ENCODE peak calls at places on chromosomes 1 and 21, in six cellular contexts. M, S, A, B, Z and O are unnamed samples.

GRCh38 chr1:226825037-226825745 is 45.2 kb upstream of the PSEN2 start:
- DNase-seq in M (no peak), S (no peak), A (no peak), B (no peak), Z (no peak), O (no peak)

GRCh38 chr1:64072089-64072835 is 131.2 kb upstream of the UBE2U start:
- DNase-seq in M (peak), S (peak), A (no peak), B (no peak), Z (no peak), O (no peak)

GRCh38 chr1:20590313-20590777 is 1.4 kb downstream of the CDA start:
- DNase-seq in M (peak), S (peak), A (no peak), B (no peak), Z (no peak), O (no peak)

GRCh38 chr1:152654110-152654509 is 9.1 kb upstream of the LCE2D start:
- DNase-seq in M (no peak), S (peak), A (no peak), B (peak), Z (peak), O (peak)

GRCh38 chr21:41852151-41852928 is 26.8 kb downstream of the PRDM15 start:
- DNase-seq in M (no peak), S (no peak), A (no peak), B (no peak), Z (no peak), O (no peak)

GRCh38 chr1:178645157-178645825 is 79.8 kb upstream of the RALGPS2 start:
- DNase-seq in M (no peak), S (peak), A (no peak), B (no peak), Z (peak), O (no peak)

GRCh38 chr21:29904359-29905282 is 35.2 kb downstream of the GRIK1 start:
- DNase-seq in M (no peak), S (no peak), A (no peak), B (no peak), Z (no peak), O (peak)

GRCh38 chr1:234849824-234850223 is 239.8 kb upstream of the IRF2BP2 start:
- DNase-seq in M (no peak), S (no peak), A (no peak), B (no peak), Z (no peak), O (no peak)

GRCh38 chr1:85374160-85374559 is 90.8 kb downstream of the DDAH1 start:
- DNase-seq in M (peak), S (peak), A (no peak), B (no peak), Z (no peak), O (no peak)

GRCh38 chr1:1777950-1778826 is at the start of gene NADK:
- DNase-seq in M (peak), S (peak), A (no peak), B (peak), Z (peak), O (no peak)

GRCh38 chr21:42002421-42002958 is 7.7 kb downstream of the ZBTB21 start:
- DNase-seq in M (peak), S (peak), A (no peak), B (peak), Z (no peak), O (no peak)

GRCh38 chr1:160377585-160378206 is 10.8 kb downstream of the NHLH1 start:
- DNase-seq in M (peak), S (peak), A (no peak), B (peak), Z (no peak), O (peak)

GRCh38 chr1:20486457-20487235 is 636 bp upstream of the CAMK2N1 start:
- DNase-seq in M (peak), S (peak), A (no peak), B (peak), Z (peak), O (peak)

GRCh38 chr1:97384294-97384952 is 536.4 kb downstream of the DPYD start:
- DNase-seq in M (peak), S (peak), A (no peak), B (no peak), Z (no peak), O (no peak)

GRCh38 chr1:233372218-233373125 is 44.9 kb downstream of the MAP3K21 start:
- DNase-seq in M (no peak), S (no peak), A (no peak), B (no peak), Z (no peak), O (no peak)

GRCh38 chr1:167669209-167670139 is 39.4 kb downstream of the RCSD1 start:
- DNase-seq in M (no peak), S (no peak), A (no peak), B (no peak), Z (no peak), O (no peak)

GRCh38 chr1:18344755-18345154 is 136.0 kb upstream of the KLHDC7A start:
- DNase-seq in M (no peak), S (no peak), A (no peak), B (no peak), Z (no peak), O (no peak)

GRCh38 chr1:82755671-82756070 is 954.9 kb downstream of the ADGRL2 start:
- DNase-seq in M (no peak), S (no peak), A (no peak), B (no peak), Z (no peak), O (no peak)

GRCh38 chr1:32706491-32706890 is 3.9 kb upstream of the SYNC start:
- DNase-seq in M (no peak), S (no peak), A (no peak), B (no peak), Z (no peak), O (no peak)

GRCh38 chr1:244971524-244972216 is 107.3 kb upstream of the HNRNPU start:
- DNase-seq in M (no peak), S (no peak), A (no peak), B (no peak), Z (no peak), O (no peak)

GRCh38 chr1:8495928-8496401 is 178.1 kb downstream of the SLC45A1 start:
- DNase-seq in M (no peak), S (peak), A (no peak), B (peak), Z (no peak), O (no peak)

GRCh38 chr1:145996433-145997155 is at the start of gene TXNIP:
- DNase-seq in M (peak), S (peak), A (peak), B (peak), Z (peak), O (peak)

GRCh38 chr1:42146916-42147320 is 6.3 kb upstream of the GUCA2B start:
- DNase-seq in M (peak), S (peak), A (peak), B (peak), Z (peak), O (peak)

GRCh38 chr1:224623310-224623714 is 7.2 kb downstream of the CNIH3 start:
- DNase-seq in M (peak), S (peak), A (no peak), B (no peak), Z (no peak), O (no peak)

GRCh38 chr1:47637111-47637685 is 199.4 kb downstream of the FOXD2 start:
- DNase-seq in M (no peak), S (no peak), A (no peak), B (no peak), Z (no peak), O (no peak)

GRCh38 chr1:154485905-154486304 is 16.1 kb upstream of the TDRD10 start:
- DNase-seq in M (no peak), S (no peak), A (no peak), B (no peak), Z (no peak), O (no peak)

GRCh38 chr1:209774592-209774991 is 9.8 kb downstream of the C1orf74 start:
- DNase-seq in M (no peak), S (no peak), A (no peak), B (no peak), Z (no peak), O (no peak)

GRCh38 chr1:76073471-76073870 is 1.1 kb upstream of the ST6GALNAC3 start:
- DNase-seq in M (peak), S (peak), A (no peak), B (peak), Z (no peak), O (no peak)

GRCh38 chr1:218480691-218481099 is 135.6 kb downstream of the TGFB2 start:
- DNase-seq in M (peak), S (peak), A (no peak), B (no peak), Z (no peak), O (no peak)

GRCh38 chr1:154943649-154944421 is 7.3 kb upstream of the PMVK start:
- DNase-seq in M (peak), S (peak), A (no peak), B (no peak), Z (peak), O (peak)

GRCh38 chr1:19814681-19815503 is at the start of gene RNF186:
- DNase-seq in M (no peak), S (no peak), A (no peak), B (peak), Z (no peak), O (no peak)

GRCh38 chr1:107450899-107451664 is 310.2 kb downstream of the NTNG1 start:
- DNase-seq in M (no peak), S (no peak), A (no peak), B (no peak), Z (no peak), O (no peak)

GRCh38 chr1:31374511-31375196 is 1.8 kb upstream of the FABP3 start:
- DNase-seq in M (no peak), S (peak), A (no peak), B (no peak), Z (no peak), O (no peak)

GRCh38 chr1:14103878-14104430 is 404.0 kb downstream of the PRDM2 start:
- DNase-seq in M (no peak), S (no peak), A (no peak), B (no peak), Z (no peak), O (peak)

GRCh38 chr1:179048339-179049124 is 22.8 kb downstream of the FAM20B start:
- DNase-seq in M (no peak), S (no peak), A (no peak), B (no peak), Z (no peak), O (no peak)

GRCh38 chr1:230430499-230430898 is 4.4 kb upstream of the PGBD5 start:
- DNase-seq in M (no peak), S (no peak), A (no peak), B (no peak), Z (no peak), O (no peak)

GRCh38 chr1:156478250-156478627 is 22.3 kb downstream of the MEF2D start:
- DNase-seq in M (no peak), S (no peak), A (no peak), B (no peak), Z (no peak), O (no peak)

DNA sequence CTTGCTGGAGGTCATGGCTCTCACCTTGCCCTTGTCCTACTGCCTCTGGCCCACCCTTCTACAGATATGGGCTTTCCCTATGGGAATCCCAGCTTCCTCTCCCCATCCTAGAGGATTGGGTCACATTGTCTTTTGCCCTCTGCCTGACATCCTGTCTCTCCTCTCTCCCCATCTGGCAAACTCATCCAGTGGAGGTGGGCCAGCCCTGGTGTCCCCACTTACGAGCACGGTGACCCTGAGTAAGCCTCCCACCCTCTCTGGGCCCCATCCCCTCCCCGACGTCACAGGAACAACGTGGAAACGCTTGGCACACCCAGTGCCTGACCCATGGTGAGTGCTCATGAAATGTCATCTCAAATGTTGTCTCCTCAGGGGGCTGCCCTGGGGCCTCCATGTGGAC is 56.1 kb upstream of the ID3 start:
- DNase-seq in M (no peak), S (no peak), A (no peak), B (no peak), Z (no peak), O (no peak)
- H2AK5ac ChIP-seq in M (no peak), S (no peak), A (peak), B (no peak), Z (no peak), O (no peak)

DNA sequence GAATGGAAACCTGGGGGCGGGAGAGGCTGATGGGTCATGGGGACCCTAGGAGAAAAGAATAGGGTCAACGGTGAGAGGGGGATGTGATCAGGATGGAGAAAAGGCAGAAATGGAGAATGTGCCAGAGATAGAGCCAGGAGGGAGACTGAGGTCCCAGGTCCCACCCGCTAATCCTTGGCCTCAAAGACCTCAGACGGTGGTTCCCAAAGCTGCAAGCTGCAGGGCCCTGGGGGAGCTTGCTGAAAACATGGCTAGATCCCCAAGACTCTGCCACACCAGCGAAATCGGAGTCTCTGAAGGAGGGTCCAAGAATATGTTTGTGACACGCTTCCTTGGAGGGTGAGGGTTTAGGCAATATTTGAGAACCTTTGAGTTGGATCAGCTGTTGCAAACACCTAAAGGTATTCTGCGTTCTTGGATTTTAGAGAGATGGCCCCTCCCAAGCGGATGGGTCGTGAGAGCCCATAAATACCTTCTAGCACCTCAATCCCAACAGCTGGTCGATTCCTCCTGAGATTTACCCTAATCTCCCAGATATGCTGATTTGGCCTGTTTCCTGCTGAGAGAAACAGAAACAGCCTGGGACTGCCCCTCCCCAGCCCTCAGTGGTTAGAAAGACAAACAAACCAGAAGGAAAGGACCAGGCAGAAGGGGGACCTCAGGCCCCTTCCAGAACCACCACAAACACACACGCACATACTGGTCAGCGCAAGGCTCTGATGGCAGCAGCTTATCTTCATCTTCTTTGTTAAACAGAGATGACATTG is 3.5 kb downstream of the C1orf232 start:
- DNase-seq in M (peak), S (peak), A (no peak), B (no peak), Z (no peak), O (no peak)
- H2BK5ac ChIP-seq in M (no peak), S (no peak), A (no peak), B (no peak), Z (peak), O (no peak)

DNA sequence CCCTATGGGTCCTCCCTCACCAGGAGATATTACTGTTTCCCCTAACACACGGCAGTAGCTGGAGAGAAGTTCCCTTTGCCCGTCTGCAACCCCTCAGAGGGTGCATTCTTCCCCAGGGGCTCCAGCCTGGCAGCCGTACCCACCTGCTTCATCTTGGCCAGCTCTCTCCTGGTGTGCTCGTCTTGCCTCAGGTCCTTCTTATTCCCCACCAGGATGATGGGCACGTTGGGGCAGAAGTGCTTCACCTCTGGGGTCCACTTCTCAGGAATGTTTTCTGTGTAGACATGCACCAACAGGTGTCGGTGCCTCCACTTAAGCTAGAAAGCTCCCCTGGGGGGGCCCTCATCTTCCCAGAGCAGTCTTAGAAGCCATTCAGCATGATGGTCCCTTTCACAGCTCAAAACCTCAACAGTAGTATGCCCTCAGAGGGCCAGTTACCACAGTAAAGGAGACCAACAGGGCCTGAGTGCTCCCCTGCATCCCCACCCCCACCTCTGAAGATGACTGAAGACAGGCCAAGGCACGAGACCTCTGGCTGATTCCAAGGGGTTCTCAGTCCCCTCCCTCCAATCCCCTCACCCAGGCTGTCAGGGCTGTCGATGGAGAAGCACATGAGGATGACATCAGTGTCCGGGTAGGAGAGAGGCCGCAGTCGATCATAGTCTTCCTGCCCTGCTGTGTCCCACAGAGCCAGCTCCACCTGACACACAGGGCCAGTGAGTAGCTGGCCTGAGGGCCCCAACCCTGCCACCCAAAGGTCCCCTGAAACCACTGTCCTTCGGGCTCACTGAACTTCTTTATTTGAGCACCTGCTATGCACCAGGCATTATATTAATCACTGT is 4.3 kb downstream of the RHOC start:
- DNase-seq in M (no peak), S (no peak), A (no peak), B (no peak), Z (no peak), O (no peak)
- H4K91ac ChIP-seq in M (no peak), S (no peak), A (no peak), B (no peak), Z (no peak), O (no peak)

GRCh38 chr1:36825226-36825625 is 209.1 kb downstream of the GRIK3 start:
- DNase-seq in M (no peak), S (no peak), A (no peak), B (no peak), Z (no peak), O (no peak)
- H2AK5ac ChIP-seq in M (no peak), S (no peak), A (peak), B (no peak), Z (peak), O (no peak)

DNA sequence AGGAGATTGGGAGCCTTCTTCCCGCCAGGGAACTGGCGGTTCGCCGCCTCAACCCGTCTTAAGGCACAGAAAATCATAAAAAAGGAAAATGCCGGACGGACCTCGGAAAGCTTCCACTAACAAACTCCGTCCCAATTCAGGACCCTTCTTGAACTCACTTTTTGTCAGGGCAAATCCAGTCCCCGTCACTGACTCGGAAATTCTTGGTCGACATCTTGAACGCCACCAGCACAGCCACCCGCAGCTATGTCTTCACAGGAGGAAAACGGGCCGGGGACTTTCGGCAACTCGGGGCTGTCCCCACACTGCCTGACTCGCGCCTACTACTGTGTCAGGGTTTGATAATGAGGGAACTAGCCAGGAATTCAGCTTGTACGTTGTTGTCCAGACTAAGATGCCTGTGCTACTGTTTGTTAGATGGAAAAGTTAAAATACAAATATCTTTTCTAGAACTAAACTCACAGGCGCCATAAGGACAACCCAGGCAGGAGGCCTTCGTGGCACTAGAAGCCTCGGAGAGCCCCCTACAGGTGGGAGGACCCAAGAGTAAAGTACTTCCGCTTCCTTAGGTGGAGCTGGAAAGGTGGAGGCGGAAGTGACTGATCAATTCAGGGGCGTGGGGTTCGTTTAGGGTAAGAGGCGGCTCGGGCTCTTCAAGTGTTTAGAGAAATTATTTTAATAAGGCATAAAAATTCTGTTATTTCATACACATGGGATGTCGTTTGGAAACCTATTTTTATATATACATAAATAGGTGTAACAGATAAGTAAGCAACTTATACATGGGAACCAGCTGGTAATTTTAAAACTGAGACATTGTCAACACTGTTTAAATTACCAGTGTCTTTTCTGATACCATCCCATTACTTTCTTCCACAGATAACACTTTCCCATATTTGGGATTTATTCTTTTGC is at the start of gene ZRANB2:
- DNase-seq in M (peak), S (peak), A (peak), B (peak), Z (peak), O (peak)
- H2BK5ac ChIP-seq in M (peak), S (peak), A (peak), B (peak), Z (no peak), O (peak)

GRCh38 chr21:37453350-37453749 is 86.8 kb downstream of the DYRK1A start:
- DNase-seq in M (no peak), S (no peak), A (no peak), B (no peak), Z (no peak), O (no peak)
- H4K91ac ChIP-seq in M (no peak), S (no peak), A (no peak), B (no peak), Z (no peak), O (no peak)

GRCh38 chr1:22976461-22977243 is 4.0 kb upstream of the LACTBL1 start:
- DNase-seq in M (peak), S (peak), A (peak), B (peak), Z (peak), O (peak)
- H2AK5ac ChIP-seq in M (no peak), S (no peak), A (no peak), B (no peak), Z (no peak), O (no peak)

DNA sequence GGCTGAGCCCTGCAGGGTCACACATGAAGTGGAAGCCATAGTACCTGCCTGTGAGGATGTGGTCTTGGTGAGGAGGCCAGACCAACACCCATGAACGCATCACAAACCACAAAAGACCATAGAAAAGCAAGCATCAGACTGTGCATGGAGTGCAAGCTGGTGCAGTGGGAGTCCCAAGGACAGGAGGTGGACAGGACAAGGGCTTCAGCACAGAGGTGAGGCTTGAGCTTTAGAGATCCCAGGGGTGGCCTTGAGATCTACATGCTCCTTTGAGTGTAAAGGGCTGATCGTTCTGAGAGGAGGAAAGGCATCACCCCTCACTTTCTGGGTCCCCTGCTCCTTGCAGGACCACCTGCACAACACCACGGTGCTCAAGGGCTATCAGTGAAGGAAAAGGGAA is 111.9 kb upstream of the F3 start:
- DNase-seq in M (no peak), S (no peak), A (no peak), B (no peak), Z (no peak), O (no peak)
- H2BK5ac ChIP-seq in M (peak), S (peak), A (peak), B (no peak), Z (no peak), O (no peak)

GRCh38 chr1:65395887-65396612 is 24.4 kb upstream of the LEPR start:
- DNase-seq in M (peak), S (peak), A (peak), B (peak), Z (no peak), O (peak)
- H4K91ac ChIP-seq in M (no peak), S (no peak), A (no peak), B (no peak), Z (no peak), O (no peak)